ENCODE peak calls at places on chromosomes 5 and 9, in seven cellular contexts. R is hypothalamus; C is islet precursor cell; W is central memory CD4-positive, alpha-beta T cell; S is stimulated activated CD4-positive, alpha-beta T cell treated with anti-CD3 and anti-CD28 coated beads, Interleukin-1b, Interleukin-23, amount 100 ng/mL, for 4 hours; H is M059J; X is OCI-LY7. D is an unnamed sample.

GRCh38 chr5:172542651-172543131 is 88.4 kb upstream of the SH3PXD2B start:
- DNase-seq in S (no peak), H (no peak), W (no peak), R (no peak), X (no peak), C (peak), D (no peak)

GRCh38 chr9:97807681-97808080 is 45.3 kb upstream of the FOXE1 start:
- DNase-seq in H (peak), W (no peak), X (no peak), R (no peak), S (no peak), C (peak), D (no peak)

GRCh38 chr9:38482918-38483592 is 58.8 kb upstream of the IGFBPL1 start:
- DNase-seq in S (no peak), W (no peak), H (peak), C (no peak), X (no peak), R (no peak), D (no peak)

GRCh38 chr5:150999704-151000452 is 20.5 kb upstream of the GPX3 start:
- DNase-seq in X (no peak), C (peak), S (no peak), H (peak), W (no peak), R (no peak), D (no peak)

GRCh38 chr9:123959787-123960186 is 29.9 kb upstream of the DENND1A start:
- DNase-seq in R (no peak), W (no peak), S (no peak), C (no peak), X (no peak), H (no peak), D (no peak)

GRCh38 chr9:35910613-35911488 is 1.6 kb downstream of the SPAAR start:
- DNase-seq in W (peak), C (peak), X (peak), S (peak), H (peak), R (no peak), D (no peak)

GRCh38 chr5:5422819-5423515 is 490 bp downstream of the ICE1 start:
- DNase-seq in W (no peak), H (peak), R (no peak), X (peak), S (peak), C (no peak), D (no peak)

GRCh38 chr9:97397220-97397619 is 14.7 kb upstream of the TDRD7 start:
- DNase-seq in W (no peak), R (no peak), C (no peak), H (peak), X (no peak), S (no peak), D (no peak)

GRCh38 chr9:125343518-125344284 is 82.1 kb downstream of the GAPVD1 start:
- DNase-seq in H (peak), C (no peak), W (no peak), S (no peak), R (no peak), X (no peak), D (no peak)

D was measured in breast epithelium.